ENCODE peak calls at places on chromosome 3, in six cellular contexts. M is fibroblast of lung, U is PC-9, W is MM.1S, I is GM23248, V is PC-3. R is an unnamed sample.

GRCh38 chr3:159026510-159026909 is 224.7 kb downstream of the MFSD1 start:
- DNase-seq in M (no peak), U (no peak), W (no peak), I (no peak), V (no peak), R (no peak)

GRCh38 chr3:112042842-112043280 is 8.3 kb downstream of the TMPRSS7 start:
- DNase-seq in M (no peak), U (no peak), W (no peak), I (no peak), V (peak; percentile 18), R (no peak)

GRCh38 chr3:137259709-137260108 is 301.9 kb downstream of the IL20RB start:
- DNase-seq in M (no peak), U (no peak), W (no peak), I (no peak), V (no peak), R (no peak)

GRCh38 chr3:10017636-10018292 is 8.5 kb upstream of the FANCD2 start:
- DNase-seq in M (peak; percentile 82), U (peak; percentile 58), W (no peak), I (peak; percentile 88), V (peak; percentile 74), R (no peak)

GRCh38 chr3:42505849-42506410 is 3.5 kb downstream of the VIPR1 start:
- DNase-seq in M (no peak), U (no peak), W (no peak), I (no peak), V (no peak), R (no peak)

GRCh38 chr3:15815696-15816095 is 17.9 kb upstream of the ANKRD28 start:
- DNase-seq in M (peak; percentile 74), U (peak; percentile 35), W (no peak), I (peak; percentile 83), V (peak; percentile 84), R (no peak)

GRCh38 chr3:71252466-71252865 is 331.1 kb downstream of the FOXP1 start:
- DNase-seq in M (no peak), U (no peak), W (no peak), I (no peak), V (no peak), R (no peak)

GRCh38 chr3:178182337-178182761 is 353.9 kb upstream of the KCNMB2 start:
- DNase-seq in M (no peak), U (no peak), W (no peak), I (no peak), V (no peak), R (no peak)

GRCh38 chr3:179416681-179417080 is 34.6 kb downstream of the GNB4 start:
- DNase-seq in M (peak; percentile 50), U (no peak), W (no peak), I (peak; percentile 55), V (no peak), R (no peak)

GRCh38 chr3:198080521-198081384 is 120.7 kb downstream of the LMLN start:
- DNase-seq in M (peak; percentile 60), U (peak; percentile 68), W (peak; percentile 96), I (peak; percentile 88), V (peak; percentile 87), R (peak; percentile 48)

GRCh38 chr3:9141903-9142302 is 107.5 kb downstream of the SRGAP3 start:
- DNase-seq in M (peak; percentile 25), U (peak; percentile 59), W (no peak), I (no peak), V (peak; percentile 39), R (no peak)

GRCh38 chr3:10011644-10012043 is 14.6 kb upstream of the FANCD2 start:
- DNase-seq in M (peak; percentile 33), U (no peak), W (no peak), I (peak; percentile 47), V (no peak), R (no peak)

GRCh38 chr3:112689989-112690388 is 49.0 kb upstream of the CCDC80 start:
- DNase-seq in M (no peak), U (no peak), W (no peak), I (no peak), V (no peak), R (no peak)

GRCh38 chr3:76470285-76470684 is 569.6 kb upstream of the ROBO2 start:
- DNase-seq in M (peak; percentile 71), U (no peak), W (no peak), I (peak; percentile 91), V (peak; percentile 46), R (no peak)

GRCh38 chr3:11155341-11156025 is 1.2 kb downstream of the HRH1 start:
- DNase-seq in M (peak; percentile 81), U (peak; percentile 62), W (no peak), I (peak; percentile 94), V (peak; percentile 85), R (no peak)

GRCh38 chr3:16300881-16301359 is 35.9 kb downstream of the OXNAD1 start:
- DNase-seq in M (no peak), U (no peak), W (peak; percentile 30), I (no peak), V (no peak), R (peak; percentile 87)

GRCh38 chr3:136547293-136547692 is 204.9 kb downstream of the STAG1 start:
- DNase-seq in M (peak; percentile 72), U (no peak), W (no peak), I (no peak), V (peak; percentile 16), R (no peak)

GRCh38 chr3:120641696-120642246 is 40.3 kb downstream of the HGD start:
- DNase-seq in M (no peak), U (no peak), W (no peak), I (no peak), V (no peak), R (no peak)

GRCh38 chr3:177005718-177006405 is 191.4 kb downstream of the TBL1XR1 start:
- DNase-seq in M (no peak), U (no peak), W (no peak), I (no peak), V (no peak), R (no peak)

DNA sequence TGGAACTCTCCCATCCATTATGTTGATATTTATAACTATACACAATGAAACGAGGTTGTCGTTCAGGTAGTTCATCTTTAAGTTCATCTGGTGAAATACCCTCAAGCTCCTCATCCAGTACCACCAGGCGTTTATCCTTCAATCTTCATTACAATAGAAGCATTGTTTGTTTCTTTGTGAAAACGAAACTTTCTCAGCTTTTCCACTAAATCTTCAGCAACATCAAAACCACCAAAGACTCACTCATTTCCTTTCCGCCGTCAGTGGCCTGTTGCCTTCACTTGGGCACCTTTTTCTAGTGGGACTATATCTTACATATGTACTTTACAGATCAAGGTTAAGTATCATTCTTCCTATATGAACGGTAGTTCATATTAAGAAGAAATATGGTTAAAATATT is 44.1 kb upstream of the TFG start:
- DNase-seq in M (no peak), U (no peak), W (peak; percentile 26), I (no peak), V (no peak), R (peak; percentile 63)
- H2AFZ ChIP-seq in M (no peak overlapping the region), U (no peak overlapping the region), W (no peak overlapping the region), I (no peak overlapping the region), V (no peak overlapping the region), R (peak overlapping the region; percentile 58)

GRCh38 chr3:45223889-45224730 is 2.0 kb downstream of the TMEM158 start:
- DNase-seq in M (peak; percentile 56), U (peak; percentile 78), W (no peak), I (peak; percentile 82), V (peak; percentile 87), R (no peak)

GRCh38 chr3:45227131-45227819 is 1.2 kb upstream of the TMEM158 start:
- DNase-seq in M (peak; percentile 28), U (no peak), W (no peak), I (peak; percentile 16), V (no peak), R (peak; percentile 21)

GRCh38 chr3:45225465-45226205 is 452 bp downstream of the TMEM158 start:
- DNase-seq in M (peak; percentile 43), U (no peak), W (peak; percentile 54), I (peak; percentile 73), V (peak; percentile 14), R (peak; percentile 65)

GRCh38 chr3:45226206-45226915 is at the start of gene TMEM158:
- DNase-seq in M (peak; percentile 79), U (peak; percentile 51), W (peak; percentile 83), I (peak; percentile 92), V (peak; percentile 89), R (peak; percentile 81)

DNA sequence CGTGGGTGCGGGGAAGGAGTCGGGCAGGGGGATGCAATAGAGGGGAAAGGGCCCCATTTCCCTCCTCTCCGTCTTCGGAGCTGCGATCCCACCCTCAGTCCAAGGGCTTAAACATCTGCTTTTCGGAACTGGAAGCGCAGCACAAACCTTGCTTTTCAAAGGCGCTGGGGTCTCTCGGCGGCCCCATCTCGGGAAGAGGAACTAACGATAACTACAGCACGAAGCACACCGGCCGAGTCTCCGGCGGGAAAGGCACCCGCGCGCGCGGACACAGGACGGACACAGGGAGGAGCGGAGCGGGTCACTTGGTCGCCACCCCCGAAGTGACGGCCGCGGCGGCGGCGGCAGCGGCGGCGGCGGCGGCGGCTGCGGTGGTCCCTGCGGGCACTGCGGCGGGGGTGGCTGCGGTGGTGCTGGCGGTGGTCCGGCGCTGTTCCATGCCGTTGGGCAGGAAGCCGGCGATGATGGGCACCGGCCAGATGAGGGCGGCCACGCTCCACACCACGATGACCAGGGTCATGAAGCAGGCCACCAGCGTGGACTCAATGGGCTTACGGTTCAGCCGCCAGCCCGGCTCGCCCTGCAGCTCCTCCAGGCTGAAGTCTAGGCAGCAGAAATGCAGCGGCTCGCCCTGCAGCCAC is 1.1 kb downstream of the TMEM158 start:
- DNase-seq in M (peak; percentile 69), U (no peak), W (peak; percentile 42), I (peak; percentile 88), V (peak; percentile 73), R (peak; percentile 28)
- TF ChIP-seq EZH2 in M (no peak), U (no peak), W (no peak), I (no peak), V (no peak), R (peak; percentile 100)

DNA sequence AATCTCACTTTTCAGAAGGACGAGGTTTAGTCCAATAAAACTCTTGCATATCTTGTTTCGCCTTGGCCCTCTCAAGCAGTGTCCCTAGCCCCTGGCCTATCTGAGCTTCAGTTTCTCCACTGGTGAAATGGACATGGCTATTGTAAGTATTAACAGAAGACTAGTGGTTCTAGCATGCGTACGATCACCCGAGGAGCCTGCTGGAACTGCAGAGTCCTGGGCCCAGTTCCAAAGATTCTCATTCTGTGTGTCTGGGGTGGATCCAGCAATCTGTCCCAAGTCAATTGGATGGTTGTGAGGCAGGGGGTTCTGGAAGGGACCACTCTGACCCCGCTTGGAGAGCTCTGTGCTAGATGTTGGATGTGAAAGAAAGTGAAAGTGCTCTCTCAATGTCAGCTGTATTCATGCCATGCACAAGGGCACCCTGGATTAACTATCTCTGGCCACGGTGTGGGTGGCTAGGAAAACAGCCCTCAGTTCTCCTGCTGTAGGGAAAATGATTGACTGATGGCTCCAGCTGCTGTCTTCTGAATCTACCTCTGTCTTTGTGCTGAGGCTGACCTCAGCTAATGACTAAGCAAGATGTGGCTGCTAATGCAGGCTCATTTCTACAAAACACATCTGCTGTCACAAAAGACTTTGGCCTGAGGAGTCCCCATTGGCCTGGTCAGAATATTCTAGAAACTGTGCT is 1.9 kb upstream of the PLA1A start:
- DNase-seq in M (peak; percentile 27), U (no peak), W (peak; percentile 16), I (peak; percentile 26), V (no peak), R (no peak)
- H2AFZ ChIP-seq in M (peak overlapping the region; percentile 31), U (no peak overlapping the region), W (no peak overlapping the region), I (peak overlapping the region; percentile 29), V (no peak overlapping the region), R (peak overlapping the region; percentile 36)

DNA sequence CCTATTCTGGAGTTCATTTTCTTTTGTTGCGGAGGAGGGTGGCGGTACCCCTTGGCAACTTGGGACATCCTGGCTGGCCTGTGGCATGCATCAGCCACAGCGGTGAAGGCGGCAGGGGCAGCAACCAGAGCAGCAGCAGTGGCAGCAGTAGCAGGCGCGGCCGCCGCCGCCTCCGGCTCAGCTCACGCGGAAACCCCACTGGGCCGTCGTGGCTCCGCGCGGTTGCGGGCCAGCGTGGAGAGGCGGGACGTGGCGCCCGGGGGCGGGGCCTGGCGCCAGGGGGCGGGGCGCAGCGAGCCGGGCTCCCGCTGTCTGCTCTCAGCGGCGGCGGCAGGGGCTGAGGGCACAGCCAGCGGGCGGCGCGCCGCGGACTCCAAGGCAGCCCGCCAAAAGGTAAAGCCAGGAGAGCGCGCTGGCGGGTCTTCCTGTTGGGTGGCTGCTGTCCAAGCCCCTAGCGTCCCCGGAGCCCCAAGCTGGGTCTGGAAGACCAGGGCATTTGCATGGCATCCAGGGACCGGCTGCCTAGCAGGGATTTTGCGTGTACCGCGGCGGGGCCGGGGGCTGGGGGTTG is 334.4 kb upstream of the THRB start:
- DNase-seq in M (no peak), U (no peak), W (no peak), I (peak; percentile 28), V (no peak), R (no peak)
- TF ChIP-seq EZH2 in M (no peak), U (no peak), W (no peak), I (no peak), V (no peak), R (no peak)